ENCODE peak calls at places on chromosomes 3 and 15, in six cellular contexts. K is brain microvascular endothelial cell, I is BE2C, E is HL-60, X is HFF-Myc, L is WERI-Rb-1. Y is an unnamed sample.

GRCh38 chr3:2156244-2156847 is 57.7 kb downstream of the CNTN4 start:
- DNase-seq in K (no peak), E (peak), I (peak), L (peak), X (no peak), Y (peak)

GRCh38 chr3:45906681-45907220 is 20.4 kb downstream of the CCR9 start:
- DNase-seq in X (no peak), K (peak), I (no peak), E (no peak), L (peak), Y (no peak)

GRCh38 chr3:122200681-122201080 is 17.2 kb downstream of the CASR start:
- DNase-seq in L (no peak), E (no peak), X (no peak), I (no peak), K (no peak), Y (no peak)

GRCh38 chr3:9976736-9977709 is 9.6 kb downstream of the EMC3 start:
- DNase-seq in E (peak), I (no peak), K (peak), X (peak), L (no peak), Y (peak)

GRCh38 chr15:87940763-87941162 is 315.8 kb downstream of the NTRK3 start:
- DNase-seq in L (no peak), I (no peak), K (no peak), E (no peak), X (no peak), Y (no peak)

GRCh38 chr3:188627652-188628051 is 473.7 kb downstream of the LPP start:
- DNase-seq in K (peak), X (peak), I (no peak), L (no peak), E (no peak), Y (no peak)

GRCh38 chr3:17850448-17850847 is 108.0 kb upstream of the TBC1D5 start:
- DNase-seq in L (no peak), I (no peak), X (no peak), E (peak), K (no peak), Y (no peak)

GRCh38 chr3:12328132-12328915 is 39.5 kb downstream of the PPARG start:
- DNase-seq in I (no peak), K (no peak), L (no peak), X (no peak), E (no peak), Y (no peak)

GRCh38 chr3:163541629-163542028 is 1536.7 kb downstream of the SI start:
- DNase-seq in E (no peak), K (no peak), X (no peak), L (no peak), I (no peak), Y (no peak)

GRCh38 chr3:109910772-109911171 is 573.4 kb upstream of the DPPA4 start:
- DNase-seq in E (no peak), K (no peak), X (no peak), I (no peak), L (no peak), Y (peak)

GRCh38 chr3:147758786-147759185 is 349.6 kb downstream of the ZIC1 start:
- DNase-seq in X (no peak), L (no peak), K (no peak), I (no peak), E (no peak), Y (no peak)

GRCh38 chr3:150299221-150299620 is 108.9 kb upstream of the TSC22D2 start:
- DNase-seq in L (no peak), I (no peak), X (no peak), E (no peak), K (peak), Y (no peak)

GRCh38 chr15:48963524-48964113 is at the start of gene SHC4:
- DNase-seq in E (no peak), K (peak), L (no peak), I (peak), X (peak), Y (peak)

GRCh38 chr3:60017631-60018030 is 967.8 kb upstream of the CFAP20DC start:
- DNase-seq in E (no peak), I (no peak), K (no peak), L (no peak), X (no peak), Y (no peak)

GRCh38 chr15:50907866-50908208 is 646 bp upstream of the AP4E1 start:
- DNase-seq in X (no peak), K (no peak), E (no peak), I (no peak), L (peak), Y (no peak)

GRCh38 chr3:104908761-104909160 is 457.9 kb upstream of the ALCAM start:
- DNase-seq in E (no peak), L (no peak), I (no peak), X (no peak), K (peak), Y (no peak)

GRCh38 chr3:98521897-98522537 is 685 bp downstream of the CLDND1 start:
- DNase-seq in L (peak), X (peak), K (peak), E (peak), I (peak), Y (no peak)

GRCh38 chr3:43695443-43695842 is 4.7 kb downstream of the ABHD5 start:
- DNase-seq in E (peak), L (no peak), X (no peak), I (no peak), K (no peak), Y (no peak)

GRCh38 chr15:99965376-99965775 is 232.1 kb upstream of the LYSMD4 start:
- DNase-seq in K (no peak), I (no peak), L (no peak), E (no peak), X (no peak), Y (no peak)

GRCh38 chr3:52277972-52278509 is 408 bp downstream of the WDR82 start:
- DNase-seq in K (peak), E (no peak), X (no peak), I (peak), L (no peak), Y (peak)

GRCh38 chr15:68704496-68705021 is 116.1 kb downstream of the ANP32A start:
- DNase-seq in I (peak), K (no peak), L (peak), X (no peak), E (no peak), Y (no peak)

GRCh38 chr3:176814252-176814651 is 383.0 kb downstream of the TBL1XR1 start:
- DNase-seq in E (no peak), I (peak), K (peak), L (peak), X (peak), Y (peak)

GRCh38 chr3:57079221-57079831 is 18.9 kb downstream of the SPATA12 start:
- DNase-seq in E (no peak), K (no peak), L (peak), X (no peak), I (peak), Y (peak)

GRCh38 chr3:74646094-74646493 is 31.6 kb upstream of the CNTN3 start:
- DNase-seq in L (no peak), E (no peak), X (no peak), I (no peak), K (no peak), Y (no peak)

GRCh38 chr3:126213376-126214044 is 33.1 kb upstream of the ALDH1L1 start:
- DNase-seq in L (no peak), X (no peak), K (no peak), E (no peak), I (no peak), Y (no peak)

GRCh38 chr15:38440353-38441129 is 13.4 kb upstream of the FAM98B start:
- DNase-seq in E (peak), L (peak), X (peak), K (peak), I (peak), Y (no peak)

GRCh38 chr3:11680509-11680908 is 36.8 kb upstream of the VGLL4 start:
- DNase-seq in I (no peak), K (no peak), L (no peak), E (no peak), X (no peak), Y (no peak)

GRCh38 chr3:178201714-178202113 is 334.5 kb upstream of the KCNMB2 start:
- DNase-seq in L (no peak), X (no peak), I (no peak), E (no peak), K (no peak), Y (no peak)

GRCh38 chr3:194328080-194328571 is 23.0 kb downstream of the CPN2 start:
- DNase-seq in E (no peak), I (no peak), L (no peak), X (no peak), K (peak), Y (no peak)

GRCh38 chr3:175951047-175951694 is 1092.0 kb downstream of the NAALADL2 start:
- DNase-seq in X (no peak), L (no peak), E (no peak), I (no peak), K (no peak), Y (no peak)

GRCh38 chr3:128329491-128330300 is 137.0 kb downstream of the DNAJB8 start:
- DNase-seq in X (no peak), K (no peak), E (no peak), L (no peak), I (peak), Y (peak)

GRCh38 chr15:73856458-73857192 is 16.7 kb upstream of the TBC1D21 start:
- DNase-seq in L (no peak), K (no peak), I (peak), E (no peak), X (no peak), Y (no peak)

GRCh38 chr3:38630070-38630469 is 19.4 kb downstream of the SCN5A start:
- DNase-seq in I (no peak), X (no peak), L (no peak), K (no peak), E (no peak), Y (no peak)

GRCh38 chr3:127389415-127389814 is 101.6 kb upstream of the PRR20G start:
- DNase-seq in I (no peak), L (no peak), X (no peak), E (no peak), K (peak), Y (no peak)

GRCh38 chr15:48190932-48191573 is 412 bp upstream of the CTXN2 start:
- DNase-seq in K (peak), E (peak), I (peak), L (no peak), X (peak), Y (peak)

GRCh38 chr3:126834596-126835471 is 130.8 kb downstream of the CHCHD6 start:
- DNase-seq in K (no peak), E (no peak), I (no peak), X (no peak), L (no peak), Y (no peak)

GRCh38 chr15:70042553-70043214 is 55.0 kb downstream of the TLE3 start:
- DNase-seq in X (no peak), E (no peak), L (no peak), K (no peak), I (no peak), Y (no peak)

GRCh38 chr3:69738291-69738690 is 973 bp upstream of the MITF start:
- DNase-seq in X (no peak), K (no peak), E (no peak), I (no peak), L (no peak), Y (no peak)

GRCh38 chr3:47412842-47413520 is 32.2 kb downstream of the PTPN23 start:
- DNase-seq in L (no peak), E (no peak), K (no peak), I (no peak), X (no peak), Y (no peak)

DNA sequence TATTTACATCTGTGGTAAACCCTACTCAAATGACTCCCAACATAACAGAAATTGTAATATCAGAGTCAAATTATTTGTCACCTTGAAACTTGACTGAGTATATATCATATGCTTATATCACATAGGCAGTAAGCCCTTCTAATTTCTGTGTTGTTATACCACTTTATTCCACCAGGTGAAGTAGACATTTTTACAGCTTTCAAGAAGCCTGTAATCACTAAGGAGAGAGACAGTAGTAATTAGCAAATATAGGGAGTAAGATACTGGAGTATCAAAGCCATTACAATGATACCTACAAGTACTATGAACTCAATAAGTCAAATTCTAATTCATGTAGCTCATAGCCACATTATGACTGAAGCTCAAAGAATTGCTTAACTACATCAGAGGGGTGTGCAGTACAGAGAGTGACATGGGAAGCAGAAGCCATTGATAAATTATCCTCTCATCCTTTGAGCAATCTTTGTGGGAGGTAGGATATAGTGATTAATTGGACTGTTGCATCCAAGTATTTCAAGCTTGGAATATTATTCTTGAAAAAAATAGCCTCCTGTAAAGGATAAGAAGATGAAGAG is 1005.8 kb downstream of the ZPLD1 start:
- DNase-seq in I (no peak), L (no peak), X (no peak), K (no peak), E (no peak), Y (no peak)
- TF ChIP-seq CTCF in I (peak), L (no peak), X (no peak), K (no peak), E (no peak), Y (no peak)

GRCh38 chr15:71485094-71485693 is 325.2 kb upstream of the NR2E3 start:
- DNase-seq in X (no peak), E (no peak), K (no peak), L (peak), I (no peak), Y (no peak)
- TF ChIP-seq CTCF in X (peak), E (peak), K (peak), L (peak), I (peak), Y (no peak)

GRCh38 chr3:195612075-195612800 is 28.5 kb upstream of the APOD start:
- DNase-seq in E (no peak), I (no peak), K (no peak), L (no peak), X (no peak), Y (peak)

GRCh38 chr3:195609229-195609628 is 25.5 kb upstream of the APOD start:
- DNase-seq in I (no peak), L (no peak), K (no peak), X (no peak), E (no peak), Y (no peak)

GRCh38 chr3:195616681-195617080 is 32.9 kb upstream of the APOD start:
- DNase-seq in K (no peak), L (no peak), X (no peak), I (no peak), E (no peak), Y (no peak)

DNA sequence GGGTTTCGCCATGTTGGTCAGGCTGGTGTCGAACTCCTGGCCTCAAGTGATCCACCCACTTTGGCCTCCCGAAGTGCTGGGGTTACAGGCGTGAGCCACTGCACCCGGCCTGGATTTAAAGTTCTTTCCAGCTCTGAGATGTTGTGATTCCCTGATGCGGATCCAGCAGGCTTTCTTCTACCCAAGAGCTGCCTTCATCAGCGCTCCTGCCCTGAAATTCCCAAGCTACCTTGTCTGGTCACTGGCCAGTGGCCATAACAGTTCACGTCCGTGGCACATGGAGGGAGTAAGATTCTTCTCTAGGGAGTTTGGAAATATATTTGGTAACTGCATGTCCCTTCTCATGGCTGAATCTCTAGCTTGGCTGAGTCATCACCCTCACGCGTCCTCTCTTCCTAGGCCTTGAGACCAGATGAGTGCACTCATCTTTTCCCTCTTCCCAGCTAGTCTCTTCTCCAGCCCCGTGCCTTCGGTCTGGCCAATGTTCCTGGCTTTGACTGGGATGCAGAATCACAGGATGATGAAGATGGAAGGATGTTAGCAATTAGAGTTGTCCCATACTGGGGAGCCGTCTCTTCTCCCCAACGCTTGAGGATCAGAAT is 29.8 kb upstream of the APOD start:
- DNase-seq in E (no peak), X (no peak), L (no peak), I (no peak), K (no peak), Y (no peak)
- TF ChIP-seq CTCF in E (no peak), X (no peak), L (no peak), I (no peak), K (no peak), Y (no peak)

GRCh38 chr3:132268956-132269355 is 48.3 kb upstream of the ACP3 start:
- DNase-seq in I (no peak), K (no peak), X (no peak), L (peak), E (no peak), Y (no peak)
- TF ChIP-seq CTCF in I (peak), K (peak), X (peak), L (peak), E (peak), Y (no peak)

GRCh38 chr15:26729581-26729980 is 43.3 kb downstream of the GABRB3 start:
- DNase-seq in X (no peak), L (no peak), E (no peak), I (no peak), K (no peak), Y (no peak)

GRCh38 chr15:26731965-26732364 is 40.9 kb downstream of the GABRB3 start:
- DNase-seq in I (no peak), K (no peak), X (no peak), E (no peak), L (no peak), Y (no peak)

GRCh38 chr15:26724381-26724780 is 48.5 kb downstream of the GABRB3 start:
- DNase-seq in K (no peak), E (no peak), X (no peak), L (no peak), I (no peak), Y (no peak)

GRCh38 chr15:26729030-26729429 is 43.8 kb downstream of the GABRB3 start:
- DNase-seq in E (no peak), I (no peak), L (no peak), X (no peak), K (no peak), Y (no peak)
- TF ChIP-seq CTCF in E (no peak), I (no peak), L (no peak), X (no peak), K (no peak), Y (no peak)

GRCh38 chr15:101068961-101069734 is 150.0 kb downstream of the LRRK1 start:
- DNase-seq in L (no peak), K (no peak), E (no peak), X (no peak), I (no peak), Y (peak)
- TF ChIP-seq CTCF in L (peak), K (peak), E (no peak), X (peak), I (no peak), Y (no peak)